ENCODE peak calls at places on chromosomes 16 and 17, in four cellular contexts. Z is AG09309, S is T-cell, N is heart right ventricle. R is an unnamed sample.

GRCh38 chr16:4517812-4518211 is 20.8 kb downstream of the CDIP1 start:
- DNase-seq in Z (no peak), S (no peak), N (no peak), R (peak; percentile 18)

GRCh38 chr16:84277244-84277823 is 17.3 kb upstream of the WFDC1 start:
- DNase-seq in Z (no peak), S (peak; percentile 71), N (peak; percentile 57), R (peak; percentile 39)

GRCh38 chr16:11384184-11384955 is 39.1 kb downstream of the RMI2 start:
- DNase-seq in Z (no peak), S (no peak), N (no peak), R (no peak)

GRCh38 chr16:85520853-85521736 is 92.0 kb upstream of the GSE1 start:
- DNase-seq in Z (no peak), S (no peak), N (no peak), R (no peak)

GRCh38 chr17:2173005-2173404 is 118.1 kb downstream of the HIC1 start:
- DNase-seq in Z (no peak), S (no peak), N (peak; percentile 48), R (no peak)

GRCh38 chr16:47019563-47019962 is 46.1 kb upstream of the DNAJA2 start:
- DNase-seq in Z (no peak), S (no peak), N (no peak), R (no peak)

GRCh38 chr17:31699281-31699680 is 159.8 kb downstream of the COPRS start:
- DNase-seq in Z (no peak), S (no peak), N (no peak), R (no peak)

GRCh38 chr16:67184453-67185002 is 765 bp upstream of the MATCAP1 start:
- DNase-seq in Z (no peak), S (peak; percentile 30), N (no peak), R (no peak)

GRCh38 chr16:27179500-27180072 is 23.7 kb upstream of the KDM8 start:
- DNase-seq in Z (no peak), S (peak; percentile 83), N (peak; percentile 84), R (no peak)

R was measured in KG1.